ENCODE peak calls at places on chromosomes 5 and 9, in nine cellular contexts. L is progenitor cell of endocrine pancreas, R is RWPE1, H is GM10248, S is cardiac fibroblast, Z is WTC11, P is transverse colon, N is AG09319, O is DND-41. E is an unnamed sample.

GRCh38 chr9:92607773-92608172 is 62.2 kb downstream of the IPPK start:
- DNase-seq in L (no peak), R (no peak), H (no peak), S (peak), Z (no peak), P (no peak), N (peak), O (no peak), E (no peak)

GRCh38 chr9:91900057-91900816 is 49.8 kb downstream of the ROR2 start:
- DNase-seq in L (no peak), R (no peak), H (no peak), S (peak), Z (no peak), P (no peak), N (no peak), O (no peak), E (no peak)

GRCh38 chr5:108730617-108731340 is 16.9 kb upstream of the FER start:
- DNase-seq in L (no peak), R (no peak), H (peak), S (no peak), Z (no peak), P (no peak), N (no peak), O (no peak), E (no peak)

GRCh38 chr5:132662925-132663770 is 5.2 kb downstream of the IL13 start:
- DNase-seq in L (no peak), R (no peak), H (peak), S (no peak), Z (no peak), P (no peak), N (no peak), O (peak), E (no peak)

GRCh38 chr5:133336121-133336968 is 276.0 kb downstream of the FSTL4 start:
- DNase-seq in L (no peak), R (no peak), H (no peak), S (no peak), Z (no peak), P (peak), N (no peak), O (peak), E (no peak)

GRCh38 chr9:130470269-130470668 is 25.5 kb downstream of the ASS1 start:
- DNase-seq in L (no peak), R (no peak), H (no peak), S (no peak), Z (no peak), P (no peak), N (no peak), O (no peak), E (no peak)

GRCh38 chr5:177256296-177256695 is 47.2 kb downstream of the RAB24 start:
- DNase-seq in L (no peak), R (no peak), H (no peak), S (no peak), Z (no peak), P (no peak), N (no peak), O (no peak), E (peak)

GRCh38 chr9:99873531-99873930 is 32.9 kb upstream of the STX17 start:
- DNase-seq in L (no peak), R (peak), H (no peak), S (no peak), Z (no peak), P (no peak), N (no peak), O (no peak), E (no peak)

GRCh38 chr5:115415143-115415491 is 118.7 kb upstream of the CCDC112 start:
- DNase-seq in L (no peak), R (peak), H (peak), S (peak), Z (no peak), P (peak), N (no peak), O (no peak), E (peak)

GRCh38 chr5:111075520-111075919 is 4.0 kb downstream of the TSLP start:
- DNase-seq in L (no peak), R (peak), H (no peak), S (peak), Z (no peak), P (no peak), N (peak), O (no peak), E (no peak)

GRCh38 chr9:116027511-116027910 is 126.1 kb upstream of the PAPPA start:
- DNase-seq in L (no peak), R (peak), H (no peak), S (peak), Z (no peak), P (no peak), N (peak), O (no peak), E (no peak)

GRCh38 chr5:94308442-94308841 is 310.0 kb downstream of the KIAA0825 start:
- DNase-seq in L (no peak), R (no peak), H (no peak), S (no peak), Z (no peak), P (no peak), N (no peak), O (no peak), E (no peak)

GRCh38 chr9:36470891-36471290 is 70.8 kb upstream of the RNF38 start:
- DNase-seq in L (no peak), R (peak), H (peak), S (peak), Z (no peak), P (peak), N (peak), O (peak), E (peak)

GRCh38 chr9:109270971-109271900 is 49.6 kb downstream of the EPB41L4B start:
- DNase-seq in L (no peak), R (no peak), H (no peak), S (no peak), Z (no peak), P (no peak), N (no peak), O (no peak), E (no peak)

GRCh38 chr9:129374651-129375050 is 196.6 kb upstream of the IER5L start:
- DNase-seq in L (no peak), R (no peak), H (no peak), S (no peak), Z (no peak), P (no peak), N (no peak), O (no peak), E (no peak)

GRCh38 chr9:101716629-101717028 is 21.8 kb downstream of the GRIN3A start:
- DNase-seq in L (no peak), R (no peak), H (no peak), S (no peak), Z (no peak), P (no peak), N (no peak), O (no peak), E (no peak)

GRCh38 chr5:86824642-86825041 is 206.9 kb downstream of the COX7C start:
- DNase-seq in L (no peak), R (no peak), H (no peak), S (no peak), Z (no peak), P (no peak), N (no peak), O (no peak), E (no peak)

GRCh38 chr9:97517331-97518089 is 16.0 kb downstream of the TMOD1 start:
- DNase-seq in L (no peak), R (no peak), H (no peak), S (no peak), Z (peak), P (no peak), N (no peak), O (no peak), E (no peak)

GRCh38 chr5:129460951-129461815 is 1.1 kb downstream of the ADAMTS19 start:
- DNase-seq in L (peak), R (peak), H (peak), S (peak), Z (peak), P (peak), N (no peak), O (no peak), E (peak)

GRCh38 chr5:147403659-147404640 is 105.9 kb downstream of the DPYSL3 start:
- DNase-seq in L (no peak), R (peak), H (peak), S (peak), Z (no peak), P (peak), N (peak), O (no peak), E (peak)

GRCh38 chr9:13863112-13863511 is 450.8 kb downstream of the NFIB start:
- DNase-seq in L (no peak), R (no peak), H (no peak), S (peak), Z (no peak), P (peak), N (no peak), O (no peak), E (no peak)

GRCh38 chr5:176578391-176578808 is 29.3 kb downstream of the CDHR2 start:
- DNase-seq in L (peak), R (peak), H (peak), S (peak), Z (peak), P (peak), N (no peak), O (peak), E (peak)

GRCh38 chr5:17432571-17432970 is 65.5 kb upstream of the TAF11L2 start:
- DNase-seq in L (no peak), R (no peak), H (no peak), S (no peak), Z (no peak), P (no peak), N (no peak), O (no peak), E (no peak)

GRCh38 chr5:77791926-77792325 is 15.8 kb upstream of the TBCA start:
- DNase-seq in L (no peak), R (no peak), H (no peak), S (no peak), Z (no peak), P (no peak), N (no peak), O (no peak), E (no peak)

DNA sequence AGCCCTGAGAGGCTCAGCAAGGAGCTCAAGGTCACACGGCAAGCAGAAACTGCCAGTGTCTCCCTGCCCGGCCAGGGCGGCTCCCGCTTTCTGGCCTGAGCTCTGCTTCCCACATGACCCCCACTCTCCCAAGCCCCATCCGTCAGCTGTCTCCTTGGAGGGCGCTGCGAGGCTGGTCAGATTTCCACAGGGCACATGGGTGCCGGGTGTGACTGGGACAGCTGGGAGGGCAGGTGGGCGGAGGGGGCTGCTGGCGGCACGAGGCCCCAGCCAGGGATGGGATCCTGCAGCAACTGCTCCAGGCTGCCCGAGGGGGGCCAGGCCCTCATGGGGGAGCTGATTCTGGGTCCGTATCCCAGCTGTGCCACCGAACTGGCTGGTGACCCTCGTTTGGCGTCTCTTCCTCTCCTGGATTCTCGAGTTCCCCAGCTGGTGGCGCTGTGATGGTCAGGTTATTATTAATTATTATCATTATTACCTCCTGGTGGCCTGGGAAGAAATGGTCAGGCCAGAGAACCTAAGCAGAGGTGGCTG is 12.9 kb upstream of the WDR38 start:
- DNase-seq in L (no peak), R (no peak), H (no peak), S (no peak), Z (peak), P (no peak), N (no peak), O (no peak), E (no peak)
- TF ChIP-seq CTCF in L (peak), R (no peak), H (peak), S (peak), Z (no peak), P (no peak), N (peak), O (peak), E (no peak)

DNA sequence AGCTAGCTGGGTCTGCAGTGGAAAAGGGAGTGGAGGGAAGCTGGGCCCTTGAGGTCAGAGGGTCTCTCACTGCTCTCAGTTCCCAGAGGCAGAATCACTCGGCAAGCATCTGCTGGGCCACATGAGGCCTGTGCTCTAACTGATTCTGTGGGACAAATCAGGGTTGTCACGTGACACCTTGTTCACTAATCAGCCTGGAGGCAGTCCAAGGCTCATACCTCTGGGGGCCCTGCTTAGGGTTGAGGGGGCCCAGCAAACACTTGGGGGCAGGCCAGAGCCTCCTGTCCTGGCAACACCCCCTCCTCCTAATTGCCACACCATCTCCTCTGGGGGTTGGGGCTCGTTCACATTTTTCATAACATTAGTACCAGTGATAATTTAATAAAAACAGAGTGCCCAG is 9.1 kb upstream of the DPM2 start:
- DNase-seq in L (no peak), R (no peak), H (no peak), S (no peak), Z (no peak), P (no peak), N (no peak), O (no peak), E (no peak)
- TF ChIP-seq CTCF in L (no peak), R (no peak), H (no peak), S (no peak), Z (no peak), P (no peak), N (no peak), O (no peak), E (no peak)

DNA sequence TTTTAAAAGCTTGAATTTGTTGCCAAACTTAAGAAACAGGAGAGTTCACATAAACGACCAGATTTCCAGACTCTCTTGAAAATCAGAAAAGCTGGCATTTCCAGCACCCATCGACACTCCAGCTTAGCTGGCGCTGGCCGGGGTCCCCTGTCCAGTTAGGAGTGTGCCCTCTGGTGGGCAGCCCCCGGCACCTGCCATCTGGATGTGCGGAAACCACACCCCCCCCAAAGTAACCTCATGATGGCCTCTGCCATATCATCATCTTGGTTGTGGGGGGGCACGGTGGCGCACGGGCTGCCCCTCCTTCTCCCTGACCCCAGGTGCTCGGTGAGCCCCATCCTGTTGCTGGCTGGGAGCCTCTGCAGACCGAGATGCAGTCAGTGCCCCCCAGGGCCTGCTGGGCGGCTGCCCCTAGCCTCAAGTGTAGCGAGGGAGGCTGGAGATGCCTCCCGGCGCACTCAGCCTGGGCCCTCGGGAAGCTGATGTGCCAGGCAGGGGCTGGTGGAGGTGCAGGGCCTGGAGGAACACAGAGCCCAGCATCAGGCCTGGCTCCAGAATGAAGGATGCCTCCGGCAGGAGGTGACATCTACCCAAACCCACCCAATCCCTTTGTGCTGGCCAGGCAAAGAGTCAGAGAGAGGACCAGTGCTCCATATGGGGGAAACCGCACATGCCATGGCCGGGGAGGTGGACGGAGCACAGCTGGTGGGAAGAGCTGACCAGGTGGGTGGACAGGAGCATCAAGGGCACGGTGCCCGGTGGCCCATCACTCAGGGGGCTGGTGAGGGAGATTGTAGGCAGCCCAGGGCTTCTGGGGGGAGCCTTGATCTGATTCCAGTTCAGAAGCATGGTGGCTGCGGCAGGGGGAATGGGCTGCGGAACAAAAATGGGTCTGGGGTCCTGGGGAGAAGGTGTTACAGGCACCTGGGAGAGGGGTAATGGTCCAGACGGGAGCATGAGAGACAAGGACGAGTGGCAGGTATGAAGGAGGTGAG is 70.6 kb downstream of the ADAMTS2 start:
- DNase-seq in L (no peak), R (no peak), H (no peak), S (no peak), Z (no peak), P (no peak), N (no peak), O (no peak), E (no peak)
- TF ChIP-seq CTCF in L (peak), R (no peak), H (no peak), S (no peak), Z (no peak), P (no peak), N (peak), O (no peak), E (no peak)

DNA sequence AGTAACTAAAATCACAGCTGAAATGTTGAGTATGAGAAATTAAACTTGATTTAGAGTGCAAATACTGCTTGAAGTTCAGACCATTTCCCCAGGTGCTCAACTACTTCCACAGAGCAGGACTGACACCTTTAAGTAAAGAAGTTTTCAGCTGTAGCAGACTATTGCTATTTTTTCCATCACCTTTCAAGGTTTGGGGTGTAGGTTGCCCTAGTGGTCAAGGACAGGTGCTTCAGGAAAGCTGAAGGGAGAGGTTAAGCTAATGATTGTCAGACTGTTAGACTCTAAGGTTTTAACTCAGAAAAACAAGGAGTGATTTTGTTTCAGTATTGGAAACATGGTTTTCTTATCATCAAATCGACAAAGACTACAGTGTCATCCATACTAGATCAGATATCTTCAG is 162.1 kb downstream of the CCDC192 start:
- DNase-seq in L (no peak), R (no peak), H (peak), S (no peak), Z (no peak), P (no peak), N (no peak), O (no peak), E (no peak)
- TF ChIP-seq CTCF in L (peak), R (no peak), H (no peak), S (peak), Z (no peak), P (no peak), N (no peak), O (no peak), E (peak)

DNA sequence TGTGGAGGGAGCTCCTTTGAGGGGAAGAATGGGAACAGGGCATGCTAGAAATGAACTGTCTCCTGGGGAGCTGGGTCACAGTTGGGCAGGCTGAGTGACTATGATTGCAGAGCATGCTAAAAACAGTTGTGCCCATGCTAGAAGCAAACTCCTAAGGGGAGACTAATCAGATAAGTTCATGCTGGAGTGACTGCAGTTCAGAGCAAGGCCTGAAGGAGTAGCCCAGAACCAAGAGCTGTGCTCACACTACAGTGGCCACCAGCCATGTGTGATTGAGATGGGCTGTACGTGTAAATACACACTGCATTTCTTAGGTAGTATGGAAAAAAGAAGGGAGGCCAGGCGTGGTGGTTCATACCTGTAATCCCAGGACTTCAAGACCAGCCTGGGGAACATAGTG is 10.3 kb upstream of the AK1 start:
- DNase-seq in L (no peak), R (no peak), H (no peak), S (no peak), Z (no peak), P (no peak), N (no peak), O (no peak), E (no peak)
- TF ChIP-seq CTCF in L (peak), R (no peak), H (peak), S (peak), Z (no peak), P (no peak), N (no peak), O (no peak), E (no peak)

GRCh38 chr5:116572375-116573278 is 2.0 kb downstream of the SEMA6A start:
- DNase-seq in L (peak), R (no peak), H (no peak), S (peak), Z (peak), P (peak), N (no peak), O (no peak), E (peak)
- TF ChIP-seq CTCF in L (no peak), R (no peak), H (no peak), S (no peak), Z (no peak), P (no peak), N (no peak), O (no peak), E (peak)

DNA sequence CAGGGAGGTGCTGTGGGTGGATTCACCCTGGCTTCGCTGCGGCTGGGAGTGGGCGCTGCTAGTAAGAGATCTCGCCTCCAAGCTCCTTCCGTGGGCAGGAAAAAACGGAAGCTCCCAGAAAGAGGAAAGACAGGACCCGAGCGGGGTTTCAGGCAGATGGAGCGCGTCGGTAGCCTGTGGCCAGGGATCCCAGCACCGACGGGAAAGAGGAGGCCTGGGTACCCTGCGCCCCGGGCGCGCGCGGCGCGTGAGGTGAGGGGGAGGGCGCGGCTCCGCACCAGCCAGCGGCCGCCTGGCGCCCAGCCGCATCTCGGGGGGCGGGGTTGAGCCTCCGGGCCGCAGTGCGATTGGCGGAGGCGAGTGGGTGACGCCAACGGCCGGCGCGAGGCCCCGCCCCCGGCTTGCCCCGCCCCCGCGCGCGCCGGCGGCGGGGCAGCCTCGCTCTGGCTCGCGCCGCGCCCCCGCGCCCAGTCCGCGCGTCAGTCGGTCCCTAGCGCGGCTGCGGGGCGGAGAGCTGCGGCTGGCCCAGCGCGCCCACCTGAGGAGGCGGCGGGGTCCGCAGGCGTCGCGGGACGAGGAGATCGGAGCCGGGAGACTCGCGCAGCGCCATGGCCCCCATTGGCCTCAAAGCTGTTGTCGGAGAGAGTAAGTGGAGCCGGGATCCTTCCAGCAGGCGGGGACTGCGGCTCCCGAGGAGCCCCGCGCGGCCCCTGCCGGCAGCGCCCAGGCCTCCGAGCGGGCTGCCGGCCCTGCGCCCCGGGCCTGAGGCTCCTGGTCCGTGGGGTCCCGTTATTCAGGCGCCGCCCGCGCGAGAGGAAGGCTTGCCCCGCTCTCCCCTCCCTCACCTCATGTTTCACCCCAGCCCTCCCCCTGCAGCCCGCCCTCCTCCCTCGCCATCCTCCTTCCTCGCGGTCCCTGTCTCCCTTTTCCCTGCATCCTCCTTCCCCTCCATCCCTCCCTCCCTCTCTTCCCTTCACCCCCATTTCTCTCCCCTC is at the start of gene STXBP1:
- DNase-seq in L (peak), R (peak), H (peak), S (peak), Z (peak), P (peak), N (no peak), O (peak), E (peak)
- TF ChIP-seq CTCF in L (peak), R (peak), H (no peak), S (no peak), Z (no peak), P (peak), N (peak), O (peak), E (no peak)

GRCh38 chr5:172453206-172453985 is 929 bp downstream of the SH3PXD2B start:
- DNase-seq in L (peak), R (peak), H (no peak), S (peak), Z (peak), P (peak), N (no peak), O (no peak), E (peak)
- TF ChIP-seq CTCF in L (peak), R (peak), H (no peak), S (peak), Z (no peak), P (peak), N (peak), O (no peak), E (peak)